ENCODE peak calls at places on chromosomes 13 and 19, in nine cellular contexts. S is tibial nerve, V is K562, I is prostate gland, D is stomach, K is adrenal gland, M is lower leg skin, O is heart left ventricle, R is breast epithelium. Z is an unnamed sample.

GRCh38 chr19:57850553-57851017 is 926 bp downstream of the ZNF587 start:
- DNase-seq in S (no peak), M (no peak), I (peak; percentile 30), K (no peak), V (peak; percentile 41), O (no peak), R (no peak), D (peak; percentile 56), Z (peak; percentile 55)

GRCh38 chr13:25141042-25141441 is 31.0 kb downstream of the AMER2 start:
- DNase-seq in R (no peak), K (no peak), M (no peak), V (no peak), O (no peak), D (no peak), S (no peak), I (no peak), Z (no peak)

GRCh38 chr13:30364876-30365275 is 57.4 kb upstream of the UBE2L5 start:
- DNase-seq in K (no peak), V (no peak), S (no peak), O (no peak), I (no peak), M (no peak), R (no peak), D (no peak), Z (no peak)

GRCh38 chr19:48630289-48631036 is 6.7 kb downstream of the DBP start:
- DNase-seq in K (peak; percentile 84), O (peak; percentile 85), D (peak; percentile 95), I (no peak), M (no peak), V (no peak), S (no peak), R (no peak), Z (peak; percentile 91)

GRCh38 chr13:52399708-52400107 is 6.3 kb downstream of the THSD1 start:
- DNase-seq in D (no peak), K (no peak), M (no peak), S (no peak), I (no peak), O (no peak), V (no peak), R (no peak), Z (peak; percentile 49)

GRCh38 chr19:55611300-55611982 is 6.0 kb downstream of the ZNF865 start:
- DNase-seq in R (no peak), K (peak; percentile 48), D (no peak), M (no peak), O (no peak), V (no peak), S (no peak), I (no peak), Z (no peak)

GRCh38 chr13:111031531-111031961 is 83.6 kb upstream of the ARHGEF7 start:
- DNase-seq in K (peak; percentile 47), S (no peak), M (no peak), D (no peak), R (no peak), O (no peak), I (no peak), V (no peak), Z (no peak)

GRCh38 chr13:30551194-30551593 is 66.5 kb upstream of the USPL1 start:
- DNase-seq in R (no peak), K (no peak), D (no peak), O (no peak), V (no peak), I (peak; percentile 17), S (no peak), M (no peak), Z (peak; percentile 72)

GRCh38 chr19:20238025-20238623 is 71.1 kb downstream of the ZNF486 start:
- DNase-seq in K (peak; percentile 85), I (peak; percentile 77), V (peak; percentile 12), D (peak; percentile 94), O (peak; percentile 92), R (peak; percentile 93), S (peak; percentile 92), M (peak; percentile 76), Z (peak; percentile 73)

GRCh38 chr13:101514695-101515275 is 62.3 kb downstream of the ITGBL1 start:
- DNase-seq in K (peak; percentile 18), I (no peak), S (peak; percentile 81), M (peak; percentile 35), R (no peak), V (peak; percentile 8), D (no peak), O (no peak), Z (peak; percentile 83)

GRCh38 chr19:31185261-31185660 is 164.0 kb downstream of the TSHZ3 start:
- DNase-seq in R (no peak), I (no peak), D (no peak), O (no peak), S (no peak), K (no peak), V (no peak), M (no peak), Z (no peak)

GRCh38 chr13:57633950-57634828 is 2.6 kb downstream of the PCDH17 start:
- DNase-seq in M (no peak), K (no peak), R (no peak), I (no peak), O (peak; percentile 20), S (no peak), D (no peak), V (no peak), Z (peak; percentile 5)

GRCh38 chr13:30421093-30422055 is 919 bp upstream of the UBE2L5 start:
- DNase-seq in K (peak; percentile 85), S (peak; percentile 78), D (peak; percentile 82), I (peak; percentile 72), R (peak; percentile 77), O (peak; percentile 89), V (peak; percentile 68), M (peak; percentile 78), Z (peak; percentile 36)

GRCh38 chr19:39125554-39126311 is at the start of gene PAK4:
- DNase-seq in S (peak; percentile 98), D (peak; percentile 98), K (peak; percentile 98), I (peak; percentile 97), M (peak; percentile 97), V (peak; percentile 100), R (peak; percentile 98), O (peak; percentile 98), Z (peak; percentile 99)
- TF ChIP-seq POLR2A in S (peak; percentile 83), D (peak; percentile 18), K (peak; percentile 46), I (peak; percentile 85), M (no peak), V (peak; percentile 89), R (peak; percentile 77), O (no peak), Z (peak; percentile 55)

DNA sequence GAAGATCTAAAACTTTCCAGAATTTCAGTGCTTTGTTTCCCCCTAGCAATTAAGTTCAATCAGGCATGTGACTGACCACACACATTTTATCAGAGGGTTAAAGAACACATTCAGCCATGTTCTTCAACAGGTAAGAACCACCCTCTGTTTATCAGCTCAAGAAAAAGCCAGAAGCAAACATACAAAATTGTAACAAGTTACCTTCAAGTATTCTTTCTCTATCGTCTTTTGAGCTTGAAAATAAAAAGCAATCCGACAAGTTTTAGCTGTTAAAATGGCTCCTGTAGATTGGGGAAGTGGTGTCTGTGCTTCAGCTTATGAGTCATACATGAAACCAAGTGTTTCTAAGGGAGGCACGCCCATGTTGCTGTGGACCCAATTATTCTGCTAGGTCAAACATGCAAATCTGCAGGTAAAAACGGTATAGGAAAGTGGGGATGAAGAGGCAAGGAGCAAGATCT is at the start of gene ELF1:
- DNase-seq in K (peak; percentile 39), M (peak; percentile 77), R (no peak), V (peak; percentile 43), O (no peak), I (peak; percentile 77), S (peak; percentile 40), D (peak; percentile 59), Z (peak; percentile 89)
- TF ChIP-seq POLR2A in K (no peak), M (no peak), R (peak; percentile 38), V (peak; percentile 78), O (no peak), I (peak; percentile 41), S (no peak), D (no peak), Z (peak; percentile 61)

GRCh38 chr19:1848399-1849131 is at the start of gene REXO1:
- DNase-seq in S (peak; percentile 98), V (peak; percentile 90), R (peak; percentile 98), D (peak; percentile 98), I (peak; percentile 94), M (peak; percentile 95), O (peak; percentile 95), K (peak; percentile 94), Z (peak; percentile 98)
- TF ChIP-seq POLR2A in S (peak; percentile 61), V (peak; percentile 74), R (no peak), D (no peak), I (peak; percentile 27), M (no peak), O (no peak), K (peak; percentile 55), Z (peak; percentile 68)

GRCh38 chr19:39341720-39342604 is at the start of gene SAMD4B:
- DNase-seq in O (peak; percentile 99), R (peak; percentile 99), I (peak; percentile 98), S (peak; percentile 97), K (peak; percentile 99), D (peak; percentile 99), M (peak; percentile 97), V (peak; percentile 96), Z (peak; percentile 100)
- TF ChIP-seq POLR2A in O (peak; percentile 25), R (peak; percentile 76), I (peak; percentile 88), S (peak; percentile 97), K (peak; percentile 97), D (peak; percentile 91), M (no peak), V (peak; percentile 94), Z (peak; percentile 96)

Z was measured in erythroblast.